ENCODE peak calls at places on chromosomes 6 and 20, in nine cellular contexts. X is heart right ventricle, U is HepG2, Q is MM.1S, F is PC-9, A is stomach, L is IMR-90, M is endodermal cell, W is A549. Y is an unnamed sample.
A peak's percentile ranks its signal among the peaks of the same experiment; 100 is the strongest.

GRCh38 chr6:101605874-101606273 is 212.4 kb downstream of the GRIK2 start:
- DNase-seq in X (no peak), U (no peak), Q (no peak), F (peak; percentile 68), A (no peak), L (peak; percentile 13), M (no peak), W (peak; percentile 4), Y (no peak)

GRCh38 chr20:36336204-36336603 is 30.1 kb downstream of the DLGAP4 start:
- DNase-seq in X (no peak), U (no peak), Q (no peak), F (no peak), A (no peak), L (no peak), M (no peak), W (no peak), Y (no peak)

GRCh38 chr6:138837246-138837645 is 41.4 kb downstream of the ECT2L start:
- DNase-seq in X (no peak), U (no peak), Q (no peak), F (no peak), A (no peak), L (no peak), M (no peak), W (no peak), Y (no peak)

GRCh38 chr6:125577263-125577662 is 172.2 kb upstream of the HEY2 start:
- DNase-seq in X (no peak), U (no peak), Q (no peak), F (no peak), A (no peak), L (no peak), M (no peak), W (no peak), Y (no peak)

GRCh38 chr6:36129889-36130671 is at the start of gene MAPK13:
- DNase-seq in X (no peak), U (peak; percentile 25), Q (peak; percentile 62), F (peak; percentile 55), A (peak; percentile 66), L (peak; percentile 40), M (peak; percentile 80), W (no peak), Y (no peak)

GRCh38 chr20:51457281-51457932 is 85.1 kb downstream of the NFATC2 start:
- DNase-seq in X (peak; percentile 44), U (no peak), Q (no peak), F (peak; percentile 70), A (no peak), L (peak; percentile 67), M (no peak), W (peak; percentile 76), Y (peak; percentile 38)

GRCh38 chr6:150841697-150842096 is 23.8 kb upstream of the MTHFD1L start:
- DNase-seq in X (no peak), U (no peak), Q (no peak), F (no peak), A (no peak), L (no peak), M (no peak), W (no peak), Y (no peak)

GRCh38 chr6:132830236-132830799 is 15.9 kb downstream of the RPS12 start:
- DNase-seq in X (peak; percentile 9), U (peak; percentile 33), Q (peak; percentile 49), F (no peak), A (no peak), L (peak; percentile 59), M (no peak), W (peak; percentile 35), Y (no peak)

GRCh38 chr6:120514544-120514943 is 819.7 kb downstream of the TBC1D32 start:
- DNase-seq in X (no peak), U (no peak), Q (no peak), F (no peak), A (no peak), L (no peak), M (no peak), W (no peak), Y (no peak)

DNA sequence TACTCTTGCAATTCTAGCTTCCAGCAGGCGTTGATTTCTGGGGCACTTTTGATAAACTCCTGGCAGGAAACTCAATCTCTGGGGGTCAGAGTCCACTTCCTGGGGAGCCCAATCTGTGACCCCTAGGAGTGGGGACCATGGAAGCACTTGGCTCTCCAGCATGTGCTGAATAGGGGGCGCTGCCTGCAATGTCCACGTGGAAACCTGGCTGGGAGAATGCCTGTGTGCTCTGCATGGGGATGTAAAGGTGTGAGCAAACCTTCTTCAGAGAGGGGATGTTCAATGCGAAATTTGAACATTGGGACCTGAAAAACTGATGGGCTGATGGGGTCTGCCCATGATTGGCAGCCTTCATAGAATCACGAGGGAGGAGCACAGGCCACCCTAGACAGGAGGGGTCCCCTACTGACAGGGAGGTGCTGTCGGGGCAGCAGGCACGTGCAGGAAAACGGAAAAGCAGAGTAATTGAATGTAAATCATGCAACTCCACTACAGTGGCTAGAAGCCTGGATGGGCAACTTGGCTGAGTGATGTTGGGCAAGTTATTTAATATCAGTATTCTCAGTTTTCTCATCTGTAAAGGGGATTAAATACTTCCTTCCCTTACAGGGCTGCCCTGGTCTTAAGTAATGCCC is 47.8 kb downstream of the CEP43 start:
- DNase-seq in X (no peak), U (no peak), Q (no peak), F (no peak), A (no peak), L (no peak), M (no peak), W (no peak), Y (no peak)
- H3K4me3 ChIP-seq in X (no peak overlapping the region), U (no peak overlapping the region), Q (no peak overlapping the region), F (no peak overlapping the region), A (no peak overlapping the region), L (no peak overlapping the region), M (no peak overlapping the region), W (no peak overlapping the region), Y (no peak overlapping the region)

DNA sequence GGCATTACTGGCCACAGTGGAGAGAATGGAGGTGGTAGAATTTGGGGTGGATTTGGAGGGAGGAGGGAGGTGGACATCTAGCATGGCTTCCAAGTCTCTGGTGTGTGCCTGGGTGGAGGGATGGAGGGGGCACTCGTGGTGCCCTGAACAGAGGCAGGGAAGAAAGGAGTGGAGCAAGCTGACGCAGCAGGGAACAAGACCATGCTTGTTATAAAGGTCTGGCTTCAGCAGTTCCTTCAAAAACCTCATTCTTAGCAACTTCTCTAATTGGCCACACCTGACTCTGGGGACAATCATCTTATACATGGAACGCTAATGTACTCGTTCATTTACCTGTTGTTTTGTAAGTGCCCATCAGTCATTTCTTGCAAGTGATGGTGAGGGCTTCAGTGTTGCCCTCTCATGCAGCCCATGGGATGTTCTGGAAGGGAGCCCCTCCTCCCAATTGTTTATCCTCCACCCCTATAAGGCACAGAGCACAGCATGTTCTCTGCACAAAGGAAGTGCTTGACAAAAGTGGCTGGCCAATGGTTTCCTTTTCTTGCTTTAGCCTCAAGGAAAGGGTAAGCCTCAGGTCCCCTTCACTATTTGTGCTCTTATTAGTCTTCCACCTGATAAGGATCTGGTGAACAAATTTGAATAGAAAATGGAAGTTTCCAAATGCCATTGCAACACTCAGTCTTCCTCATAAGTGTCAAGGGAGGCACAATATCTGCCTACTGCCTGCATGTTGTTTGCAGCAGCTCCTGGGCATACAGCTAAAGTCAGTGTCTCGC is 39.3 kb downstream of the GFOD1 start:
- DNase-seq in X (no peak), U (no peak), Q (no peak), F (peak; percentile 39), A (no peak), L (no peak), M (peak; percentile 24), W (no peak), Y (no peak)
- H3K27ac ChIP-seq in X (no peak overlapping the region), U (no peak overlapping the region), Q (no peak overlapping the region), F (no peak overlapping the region), A (no peak overlapping the region), L (no peak overlapping the region), M (no peak overlapping the region), W (no peak overlapping the region), Y (peak overlapping the region; percentile 5)

GRCh38 chr6:163164175-163164900 is 250.2 kb upstream of the QKI start:
- DNase-seq in X (no peak), U (no peak), Q (no peak), F (no peak), A (no peak), L (no peak), M (no peak), W (no peak), Y (no peak)
- TF ChIP-seq CTCF in X (no peak), U (no peak), Q (no peak), F (no peak), A (no peak), L (no peak), M (no peak), W (no peak), Y (no peak)

GRCh38 chr20:37567331-37567665 is 39.6 kb upstream of the BLCAP start:
- DNase-seq in X (no peak), U (no peak), Q (no peak), F (no peak), A (no peak), L (no peak), M (no peak), W (no peak), Y (no peak)

GRCh38 chr20:37570419-37570818 is 42.7 kb upstream of the BLCAP start:
- DNase-seq in X (no peak), U (no peak), Q (no peak), F (no peak), A (no peak), L (no peak), M (no peak), W (no peak), Y (no peak)

GRCh38 chr20:37566590-37567330 is 39.1 kb upstream of the BLCAP start:
- DNase-seq in X (no peak), U (no peak), Q (no peak), F (no peak), A (no peak), L (no peak), M (no peak), W (no peak), Y (no peak)

GRCh38 chr20:37565134-37565811 is 37.6 kb upstream of the BLCAP start:
- DNase-seq in X (no peak), U (no peak), Q (no peak), F (no peak), A (no peak), L (no peak), M (no peak), W (no peak), Y (no peak)

DNA sequence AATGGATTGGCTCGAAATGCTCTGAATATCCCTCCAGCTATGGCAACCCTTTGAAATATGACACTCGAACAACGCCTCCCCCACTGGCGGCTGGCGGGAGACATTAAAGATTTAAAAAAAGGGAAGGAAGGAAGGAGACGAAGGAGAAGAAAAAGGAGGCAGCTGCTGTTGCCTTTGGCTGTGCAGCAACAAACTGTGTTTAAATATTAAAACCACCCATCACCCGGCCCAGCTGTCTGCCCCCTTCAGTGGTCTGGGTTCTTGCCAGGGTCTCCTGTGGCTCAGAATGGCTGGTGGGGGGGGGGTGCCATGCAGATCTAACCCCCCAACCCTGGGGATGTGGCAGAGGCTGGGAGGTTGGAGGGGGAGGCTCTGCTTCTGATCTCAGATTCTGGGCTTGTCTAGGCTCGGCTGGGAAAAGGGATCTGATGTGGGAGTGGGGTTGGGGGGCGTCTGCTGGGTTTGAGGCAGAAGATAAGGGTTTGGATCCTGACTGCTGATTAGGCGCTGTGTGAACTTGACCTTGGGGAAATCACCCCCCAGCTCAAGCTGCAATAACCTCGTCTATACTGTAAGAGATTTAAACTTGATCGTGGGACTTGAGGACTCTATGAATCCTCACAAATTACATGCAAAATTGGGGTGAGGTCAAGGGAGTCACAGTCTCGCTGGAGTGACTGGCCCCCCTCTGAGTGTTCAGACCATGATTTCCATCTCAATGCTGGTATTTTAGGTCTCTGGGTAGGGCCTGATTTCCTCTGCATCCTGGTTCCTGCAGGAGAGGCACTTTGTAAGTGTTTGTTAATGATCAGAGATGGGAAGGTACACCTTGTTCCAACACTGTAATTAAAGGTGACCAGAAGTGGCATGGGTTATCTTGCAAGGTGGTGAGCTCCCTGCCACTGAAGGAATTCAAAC is 40.3 kb upstream of the BLCAP start:
- DNase-seq in X (no peak), U (no peak), Q (no peak), F (no peak), A (no peak), L (no peak), M (peak; percentile 73), W (no peak), Y (no peak)
- H3K4me3 ChIP-seq in X (no peak overlapping the region), U (no peak overlapping the region), Q (no peak overlapping the region), F (no peak overlapping the region), A (no peak overlapping the region), L (no peak overlapping the region), M (no peak overlapping the region), W (no peak overlapping the region), Y (no peak overlapping the region)

Y was measured in heart left ventricle.